ENCODE peak calls at places on chromosomes 2 and 18, in six cellular contexts. Q is right lobe of liver, C is NB4, V is adrenal gland, X is ovary, B is IMR-90. Z is an unnamed sample.
A peak's percentile ranks its signal among the peaks of the same experiment; 100 is the strongest.

GRCh38 chr2:176184749-176185148 is 3.7 kb upstream of the HOXD1 start:
- DNase-seq in C (no peak), X (no peak), V (no peak), Q (no peak), B (no peak), Z (no peak)

GRCh38 chr2:52862801-52863200 is 904.8 kb upstream of the CHAC2 start:
- DNase-seq in V (no peak), C (no peak), X (no peak), Q (no peak), B (peak; percentile 69), Z (no peak)

GRCh38 chr2:157229572-157229971 is 27.9 kb upstream of the GALNT5 start:
- DNase-seq in Q (no peak), B (peak; percentile 94), V (peak; percentile 57), X (no peak), C (no peak), Z (no peak)

GRCh38 chr2:215236131-215236530 is 75.7 kb upstream of the ATIC start:
- DNase-seq in C (no peak), V (no peak), X (no peak), Q (no peak), B (no peak), Z (no peak)

GRCh38 chr2:16546128-16546754 is 119.4 kb downstream of the CYRIA start:
- DNase-seq in Q (no peak), V (no peak), B (peak; percentile 36), C (peak; percentile 58), X (no peak), Z (no peak)

GRCh38 chr18:48800479-48800876 is 150.3 kb downstream of the SMAD7 start:
- DNase-seq in B (no peak), C (no peak), Q (peak; percentile 35), X (peak; percentile 11), V (peak; percentile 8), Z (peak; percentile 56)

GRCh38 chr18:6660334-6660733 is 69.2 kb upstream of the ARHGAP28 start:
- DNase-seq in B (peak; percentile 32), X (no peak), C (no peak), Q (no peak), V (no peak), Z (no peak)

GRCh38 chr2:36480596-36480995 is 117.4 kb downstream of the FEZ2 start:
- DNase-seq in Q (no peak), X (no peak), C (no peak), B (no peak), V (no peak), Z (no peak)

GRCh38 chr2:16716051-16716450 is 50.4 kb upstream of the CYRIA start:
- DNase-seq in X (no peak), V (no peak), B (no peak), Q (no peak), C (peak; percentile 68), Z (no peak)

GRCh38 chr2:240564571-240565266 is 3.6 kb upstream of the RNPEPL1 start:
- DNase-seq in B (peak; percentile 88), C (no peak), X (no peak), V (no peak), Q (peak; percentile 35), Z (peak; percentile 73)

GRCh38 chr18:31396796-31397195 is 20.2 kb downstream of the DSG4 start:
- DNase-seq in C (no peak), Q (no peak), B (no peak), V (no peak), X (no peak), Z (no peak)
- TF ChIP-seq POLR2A in C (no peak), Q (no peak), B (no peak), V (no peak), X (no peak), Z (no peak)

DNA sequence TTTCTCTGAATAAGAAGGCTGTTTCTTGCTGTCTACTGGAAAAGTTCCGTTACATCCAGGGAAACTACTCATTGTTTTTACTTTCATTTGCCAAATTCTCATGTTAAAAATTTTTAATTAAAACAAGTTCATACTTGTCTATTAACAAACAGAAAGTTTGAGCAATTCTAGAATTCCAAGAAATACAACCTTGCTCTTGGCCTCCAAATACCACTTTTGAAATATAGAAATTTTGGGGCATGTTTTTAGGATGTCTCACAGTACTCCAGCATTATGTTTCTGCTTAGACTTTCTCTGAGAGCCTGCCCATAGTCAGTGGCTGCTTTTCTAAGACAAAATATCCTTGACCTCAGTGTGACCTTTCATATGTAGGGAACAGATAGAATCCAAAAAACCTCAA is 228.7 kb upstream of the RND3 start:
- DNase-seq in B (no peak), V (no peak), C (no peak), Q (no peak), X (no peak), Z (no peak)
- TF ChIP-seq CTCF in B (no peak), V (no peak), C (no peak), Q (no peak), X (no peak), Z (no peak)

GRCh38 chr2:237715459-237715947 is 83.1 kb upstream of the RBM44 start:
- DNase-seq in C (no peak), Q (peak; percentile 62), V (no peak), B (no peak), X (no peak), Z (no peak)
- TF ChIP-seq POLR2A in C (no peak), Q (no peak), V (no peak), B (no peak), X (no peak), Z (no peak)

DNA sequence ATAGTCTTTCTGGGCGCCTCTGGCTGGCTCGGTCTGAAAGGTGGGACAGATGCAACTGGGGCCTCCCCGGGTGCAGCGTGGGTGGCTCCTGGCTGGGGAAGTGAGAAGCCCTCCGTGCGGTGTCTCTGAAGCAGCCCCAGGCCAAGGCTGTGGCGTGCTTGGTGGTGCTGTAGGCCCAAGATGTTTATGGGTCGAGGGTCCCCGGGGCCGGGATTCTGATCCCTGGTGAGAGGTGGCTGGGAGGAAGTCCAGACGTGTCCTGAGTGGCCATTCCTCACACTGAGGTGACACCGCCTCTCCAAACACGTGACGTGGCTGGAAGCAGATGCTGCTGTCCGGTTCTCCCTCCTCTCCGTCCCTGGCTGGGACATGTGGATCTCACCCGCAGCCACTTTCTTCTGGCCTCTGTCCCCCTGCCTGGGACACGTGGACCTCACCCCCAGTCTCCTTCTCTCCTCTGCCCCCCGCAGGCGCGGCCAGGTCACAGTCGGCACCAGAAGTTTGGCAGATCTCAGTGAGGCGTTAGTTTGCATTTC is 12.6 kb downstream of the RTP5 start:
- DNase-seq in Q (peak; percentile 90), B (no peak), C (peak; percentile 74), V (peak; percentile 61), X (no peak), Z (peak; percentile 93)
- TF ChIP-seq CTCF in Q (no peak), B (no peak), C (peak; percentile 33), V (no peak), X (no peak), Z (no peak)

GRCh38 chr2:98727369-98727749 is 3.6 kb downstream of the MGAT4A start:
- DNase-seq in V (no peak), C (no peak), Q (no peak), B (no peak), X (no peak), Z (no peak)
- TF ChIP-seq POLR2A in V (no peak), C (no peak), Q (no peak), B (no peak), X (no peak), Z (no peak)

GRCh38 chr2:31888550-31888949 is 122.3 kb downstream of the MEMO1 start:
- DNase-seq in X (no peak), Q (no peak), C (peak; percentile 66), V (no peak), B (peak; percentile 6), Z (no peak)

GRCh38 chr2:31889044-31889443 is 121.8 kb downstream of the MEMO1 start:
- DNase-seq in X (no peak), Q (no peak), C (no peak), V (no peak), B (no peak), Z (no peak)

DNA sequence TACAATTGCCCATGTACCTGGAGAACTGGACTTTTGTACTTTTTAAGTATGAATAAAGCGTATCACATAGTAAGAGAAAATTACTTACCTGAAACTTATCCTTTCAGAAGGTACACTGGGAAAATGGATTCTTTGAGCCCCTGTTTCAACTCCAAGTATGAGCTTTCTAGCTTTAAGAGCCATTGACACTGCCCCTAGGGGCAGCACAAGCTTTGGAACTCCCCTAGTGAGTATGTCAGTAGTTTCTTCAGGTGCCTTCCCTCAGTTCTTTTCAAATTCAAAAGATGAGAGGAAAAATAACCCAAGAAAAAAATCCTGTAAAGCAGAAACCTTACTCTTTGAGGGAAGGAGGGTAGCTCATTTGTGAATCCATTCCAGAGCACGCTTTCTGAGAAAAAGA is 124.1 kb downstream of the MEMO1 start:
- DNase-seq in X (no peak), C (peak; percentile 48), Q (no peak), B (no peak), V (no peak), Z (no peak)
- TF ChIP-seq CTCF in X (no peak), C (peak; percentile 34), Q (peak; percentile 18), B (no peak), V (no peak), Z (no peak)

DNA sequence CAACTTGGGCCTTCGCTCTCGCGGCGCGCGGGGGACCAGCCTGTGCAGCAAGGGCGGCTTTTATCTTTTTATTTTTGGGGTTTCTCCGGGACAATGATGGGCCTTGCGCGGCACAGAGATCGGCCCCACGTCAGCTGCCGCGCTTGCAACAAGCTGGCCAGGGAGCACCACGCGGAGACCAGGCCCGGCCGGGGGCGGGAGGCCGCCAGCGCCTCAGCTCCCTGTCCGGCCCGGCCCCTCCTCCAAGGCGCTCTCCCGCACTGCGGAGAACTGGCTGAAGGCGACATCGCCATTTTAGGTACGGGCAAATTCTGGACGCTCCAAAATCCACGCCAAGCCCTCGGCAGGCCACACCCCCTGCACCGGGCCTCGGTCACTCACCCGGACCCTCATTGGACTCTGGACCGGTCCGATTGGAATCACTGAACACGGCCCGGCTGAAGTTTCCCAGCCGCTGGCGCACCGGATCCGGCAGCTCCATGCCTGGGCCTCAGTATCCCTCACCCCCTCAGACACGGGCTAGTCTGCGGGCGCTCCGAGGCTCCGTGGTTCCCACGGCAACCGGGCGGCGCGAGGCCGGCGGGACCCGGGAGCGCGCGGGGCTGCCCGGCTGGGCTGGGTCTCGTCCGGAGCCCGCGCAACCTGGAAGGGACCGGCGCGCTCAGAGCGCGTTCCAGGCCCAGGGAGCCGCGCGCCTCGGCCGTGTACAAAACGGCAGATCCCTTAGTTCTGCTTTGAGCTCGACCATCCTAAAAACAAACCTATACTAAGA is at the start of gene TMEM17:
- DNase-seq in B (peak; percentile 89), Q (peak; percentile 98), X (peak; percentile 97), C (peak; percentile 75), V (peak; percentile 95), Z (peak; percentile 90)
- TF ChIP-seq POLR2A in B (peak; percentile 24), Q (peak; percentile 86), X (peak; percentile 25), C (no peak), V (peak; percentile 37), Z (no peak)

DNA sequence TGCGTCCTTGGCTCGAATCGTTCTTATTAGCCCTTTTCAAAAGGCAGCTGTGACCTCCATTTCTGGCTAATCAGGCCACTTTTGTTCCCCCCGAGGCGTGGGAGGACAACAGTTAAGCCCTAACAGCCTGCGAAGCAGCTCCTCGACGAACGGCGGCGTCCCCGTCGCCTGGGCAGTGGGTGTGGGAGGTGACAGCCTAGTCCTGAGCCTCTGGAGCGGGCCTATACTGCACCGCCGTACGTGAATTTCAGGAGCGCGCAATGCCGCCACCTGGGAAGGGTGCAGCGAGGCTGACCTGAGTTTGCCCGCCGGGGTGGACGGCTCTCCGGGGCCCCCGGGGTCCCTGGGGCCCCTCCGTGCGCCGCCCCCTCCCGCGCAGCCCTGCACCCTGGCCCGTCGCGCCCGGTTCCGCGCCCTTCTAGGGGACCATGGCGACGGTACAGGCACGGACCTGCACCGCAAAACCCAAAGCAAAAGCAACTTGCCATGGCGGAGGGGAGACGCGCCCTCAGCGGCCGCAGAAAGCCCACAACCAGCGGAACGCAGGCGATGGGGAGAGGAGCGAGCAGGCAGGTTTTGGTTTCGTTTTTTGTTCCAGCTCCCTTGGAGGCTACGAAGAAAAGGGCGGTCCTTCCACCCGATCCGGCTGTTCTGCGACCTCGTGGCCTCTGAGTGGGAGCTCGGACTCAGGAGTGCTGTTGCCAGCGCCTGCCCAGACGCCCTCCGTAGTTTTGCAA is at the start of gene RBM43:
- DNase-seq in C (peak; percentile 95), B (peak; percentile 91), X (peak; percentile 94), Q (peak; percentile 94), V (peak; percentile 95), Z (peak; percentile 95)
- TF ChIP-seq CTCF in C (no peak), B (no peak), X (no peak), Q (no peak), V (no peak), Z (no peak)

Z was measured in spleen.